ENCODE peak calls at places on chromosomes 11 and 22, in five cellular contexts. P is activated T-cell treated with anti-CD3 and anti-CD28 coated beads for 24 hours, T is H7, B is heart right ventricle, R is neural crest cell. J is an unnamed sample.

GRCh38 chr11:6622261-6623171 is 3.3 kb upstream of the TPP1 start:
- DNase-seq in R (no peak), T (peak), P (no peak), B (no peak), J (no peak)

GRCh38 chr11:59829358-59829757 is 15.9 kb downstream of the CBLIF start:
- DNase-seq in R (no peak), T (no peak), P (no peak), B (no peak), J (no peak)

GRCh38 chr11:122367809-122368231 is 251.8 kb upstream of the BLID start:
- DNase-seq in B (peak), R (no peak), P (no peak), T (no peak), J (no peak)

GRCh38 chr11:107370390-107370789 is 87.2 kb downstream of the CWF19L2 start:
- DNase-seq in B (no peak), P (no peak), T (no peak), R (no peak), J (peak)

GRCh38 chr11:2298795-2299747 is 2.6 kb downstream of the C11orf21 start:
- DNase-seq in P (no peak), B (no peak), R (no peak), T (peak), J (no peak)

GRCh38 chr22:29029202-29030000 is 32.2 kb downstream of the C22orf31 start:
- DNase-seq in B (no peak), T (no peak), P (no peak), R (no peak), J (no peak)

GRCh38 chr11:113457784-113458183 is 17.4 kb downstream of the DRD2 start:
- DNase-seq in R (no peak), B (no peak), P (no peak), T (peak), J (no peak)

GRCh38 chr22:28791841-28792490 is 8.4 kb downstream of the XBP1 start:
- DNase-seq in R (no peak), T (no peak), B (no peak), P (no peak), J (no peak)

GRCh38 chr11:68521962-68522626 is 61.5 kb downstream of the PPP6R3 start:
- DNase-seq in R (no peak), T (no peak), B (no peak), P (no peak), J (no peak)

GRCh38 chr11:9688716-9689511 is 25.0 kb downstream of the SWAP70 start:
- DNase-seq in B (peak), T (no peak), P (no peak), R (no peak), J (peak)

GRCh38 chr11:78000193-78000592 is 5.7 kb upstream of the INTS4 start:
- DNase-seq in P (peak), T (peak), R (peak), B (peak), J (peak)

GRCh38 chr11:1421291-1421690 is 31.6 kb downstream of the BRSK2 start:
- DNase-seq in B (no peak), P (no peak), T (no peak), R (no peak), J (no peak)

GRCh38 chr11:92382311-92382710 is 157.7 kb downstream of the FAT3 start:
- DNase-seq in P (no peak), T (no peak), R (no peak), B (no peak), J (no peak)

GRCh38 chr22:30308518-30309230 is 18.1 kb downstream of the TBC1D10A start:
- DNase-seq in P (no peak), B (no peak), T (no peak), R (no peak), J (no peak)

GRCh38 chr11:61838921-61839320 is 10.8 kb downstream of the FADS2 start:
- DNase-seq in B (no peak), R (no peak), T (no peak), P (no peak), J (no peak)

GRCh38 chr22:41242396-41243117 is 1.8 kb upstream of the CHADL start:
- DNase-seq in R (no peak), P (no peak), B (no peak), T (no peak), J (no peak)

GRCh38 chr22:20808844-20809243 is 34.9 kb downstream of the SERPIND1 start:
- DNase-seq in B (no peak), R (no peak), T (no peak), P (no peak), J (no peak)

GRCh38 chr11:10640308-10640707 is 53.2 kb downstream of the IRAG1 start:
- DNase-seq in B (no peak), R (no peak), P (no peak), T (no peak), J (no peak)

GRCh38 chr22:46057762-46058420 is 80.9 kb upstream of the WNT7B start:
- DNase-seq in R (no peak), T (no peak), P (no peak), B (peak), J (no peak)

GRCh38 chr11:69361048-69361447 is 67.1 kb downstream of the MYEOV start:
- DNase-seq in P (no peak), R (no peak), B (no peak), T (no peak), J (no peak)

GRCh38 chr11:15114501-15115475 is at the start of gene INSC:
- DNase-seq in R (peak), T (peak), P (no peak), B (no peak), J (no peak)

GRCh38 chr11:57321996-57322880 is 2.5 kb downstream of the TNKS1BP1 start:
- DNase-seq in T (peak), R (peak), P (no peak), B (peak), J (peak)

GRCh38 chr11:44780940-44781631 is 54.3 kb downstream of the TSPAN18 start:
- DNase-seq in P (no peak), T (no peak), R (no peak), B (peak), J (no peak)

GRCh38 chr22:42294034-42294985 is 23.9 kb upstream of the TCF20 start:
- DNase-seq in B (peak), T (peak), R (peak), P (no peak), J (no peak)

GRCh38 chr11:87726511-87726910 is 448.7 kb downstream of the RAB38 start:
- DNase-seq in R (no peak), B (no peak), T (no peak), P (no peak), J (no peak)

GRCh38 chr11:134737563-134738510 is 325.8 kb upstream of the B3GAT1 start:
- DNase-seq in R (no peak), T (no peak), P (no peak), B (no peak), J (no peak)

GRCh38 chr11:298406-299065 is 790 bp downstream of the IFITM5 start:
- DNase-seq in B (no peak), R (no peak), P (no peak), T (peak), J (no peak)